ENCODE peak calls at places on chromosome X, in four cellular contexts. P is CD8-positive, alpha-beta T cell; K is RWPE2; Z is neural crest cell. W is an unnamed sample.

GRCh38 chrX:1391707-1392375 is at the start of gene SLC25A6:
- DNase-seq in Z (peak), P (peak), K (peak), W (peak)

GRCh38 chrX:152259150-152259549 is 120.8 kb upstream of the MAGEA10 start:
- DNase-seq in Z (no peak), K (no peak), P (no peak), W (no peak)

GRCh38 chrX:19810809-19811208 is 76.6 kb downstream of the SH3KBP1 start:
- DNase-seq in K (no peak), P (no peak), Z (no peak), W (no peak)

GRCh38 chrX:78625292-78625909 is 33.7 kb downstream of the RTL3 start:
- DNase-seq in K (no peak), Z (no peak), P (no peak), W (no peak)

GRCh38 chrX:71198066-71198465 is 25.0 kb upstream of the GJB1 start:
- DNase-seq in K (no peak), P (no peak), Z (no peak), W (no peak)

GRCh38 chrX:42673411-42673810 is 104.6 kb downstream of the PPP1R2C start:
- DNase-seq in Z (no peak), K (no peak), P (no peak), W (no peak)

GRCh38 chrX:47687249-47687648 is 28.3 kb upstream of the UXT start:
- DNase-seq in Z (no peak), P (no peak), K (no peak), W (no peak)

GRCh38 chrX:42247241-42247640 is 323.9 kb upstream of the CASK start:
- DNase-seq in K (no peak), Z (no peak), P (no peak), W (no peak)

GRCh38 chrX:68945603-68946228 is 116.9 kb downstream of the EFNB1 start:
- DNase-seq in K (no peak), Z (peak), P (peak), W (no peak)
- TF ChIP-seq CTCF in K (peak), Z (peak), P (no peak), W (peak)

DNA sequence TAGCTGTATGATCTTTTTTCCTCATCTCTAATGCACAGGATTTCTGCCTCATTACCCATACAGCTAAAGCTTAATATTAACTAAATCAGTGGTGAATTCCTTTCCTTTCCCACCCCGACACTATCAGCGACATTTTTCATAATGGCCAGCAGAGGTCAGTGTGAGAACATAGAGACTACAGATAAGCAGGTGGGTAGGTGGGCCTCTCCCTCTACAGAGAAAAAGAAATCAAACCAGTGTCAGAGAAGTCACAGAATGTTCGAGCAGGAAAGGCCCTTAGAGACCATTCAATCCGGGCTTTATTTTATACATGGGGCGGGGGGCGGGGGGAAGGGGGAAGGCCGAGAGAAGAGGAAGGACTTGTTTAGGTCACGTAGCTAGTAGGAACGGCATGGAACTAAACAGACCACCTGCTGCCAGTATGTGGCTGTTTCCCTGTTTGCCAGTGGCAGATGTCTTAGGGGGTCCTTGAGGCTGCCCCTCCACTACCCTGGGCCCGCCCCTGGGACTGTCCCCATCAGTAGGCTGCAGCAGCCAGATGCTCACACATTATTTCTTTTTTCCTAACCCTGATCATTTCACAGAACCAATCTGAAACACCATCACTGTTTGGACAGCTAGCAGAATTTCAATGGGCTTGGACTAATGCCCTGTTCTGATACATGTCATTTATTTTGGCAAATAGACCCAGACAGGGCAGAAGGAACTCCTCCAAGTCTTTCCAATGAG is 133.3 kb downstream of the ATG4A start:
- DNase-seq in Z (peak), K (no peak), P (no peak), W (peak)
- TF ChIP-seq CTCF in Z (peak), K (peak), P (peak), W (peak)

GRCh38 chrX:15619053-15619772 is 18.5 kb upstream of the ACE2 start:
- DNase-seq in Z (no peak), P (no peak), K (no peak), W (no peak)
- TF ChIP-seq CTCF in Z (no peak), P (no peak), K (no peak), W (no peak)

GRCh38 chrX:56975611-56976010 is 19.7 kb downstream of the SPIN3 start:
- DNase-seq in Z (no peak), K (no peak), P (no peak), W (no peak)
- TF ChIP-seq CTCF in Z (no peak), K (no peak), P (no peak), W (no peak)

DNA sequence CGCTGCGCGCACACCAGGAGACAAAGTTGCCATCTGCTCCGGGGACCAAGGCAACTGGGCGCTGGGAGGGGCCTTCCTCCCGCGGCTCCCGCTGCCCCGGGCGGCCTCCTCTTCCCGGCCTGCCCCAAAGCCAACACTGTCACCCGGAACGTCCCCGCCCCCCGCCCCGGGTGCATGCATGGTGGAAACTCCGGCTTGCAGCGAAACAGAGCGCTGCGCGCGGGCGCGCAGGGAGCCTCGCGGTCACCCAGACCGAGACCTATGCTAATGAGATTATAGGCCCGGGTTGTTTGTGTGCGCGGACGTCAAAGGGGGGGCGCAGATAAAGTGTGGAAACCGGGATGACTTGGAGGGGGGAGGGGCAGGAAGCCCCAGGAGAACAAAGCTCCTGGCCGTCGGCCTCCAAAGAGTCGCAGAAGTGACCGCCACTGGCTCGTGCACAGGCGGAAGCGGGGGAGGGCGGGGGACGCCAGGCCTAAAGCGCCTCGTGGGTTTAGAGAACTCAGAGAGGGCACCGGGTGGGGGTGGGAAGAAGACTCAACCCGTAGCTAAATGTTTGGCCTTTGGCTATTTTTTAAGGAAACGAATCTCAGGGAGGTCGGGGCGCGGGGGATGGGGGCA is 88.8 kb downstream of the BCOR start:
- DNase-seq in Z (no peak), K (no peak), P (no peak), W (no peak)
- TF ChIP-seq CTCF in Z (no peak), K (no peak), P (no peak), W (no peak)

DNA sequence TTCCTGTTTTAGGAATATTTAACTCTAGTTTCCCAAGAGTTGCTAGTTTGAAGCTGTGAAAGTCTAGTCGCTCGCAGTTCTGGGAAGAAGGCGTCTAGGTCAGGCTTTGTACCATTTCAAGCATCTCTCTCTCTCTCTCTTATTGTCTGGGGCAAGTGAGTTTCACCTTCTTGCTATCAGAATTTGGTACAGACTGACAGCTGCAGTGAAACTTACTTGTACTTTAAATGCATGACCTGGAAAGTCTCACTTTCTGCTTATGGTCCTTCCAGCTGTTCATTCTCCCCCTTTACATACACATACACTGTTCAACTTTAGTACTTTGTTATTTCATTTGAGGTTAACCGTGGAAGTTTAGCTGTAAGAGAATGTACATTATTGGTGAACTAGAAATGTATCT is 4.4 kb downstream of the FRMPD4 start:
- DNase-seq in P (no peak), Z (no peak), K (no peak), W (no peak)
- TF ChIP-seq CTCF in P (no peak), Z (no peak), K (no peak), W (no peak)

DNA sequence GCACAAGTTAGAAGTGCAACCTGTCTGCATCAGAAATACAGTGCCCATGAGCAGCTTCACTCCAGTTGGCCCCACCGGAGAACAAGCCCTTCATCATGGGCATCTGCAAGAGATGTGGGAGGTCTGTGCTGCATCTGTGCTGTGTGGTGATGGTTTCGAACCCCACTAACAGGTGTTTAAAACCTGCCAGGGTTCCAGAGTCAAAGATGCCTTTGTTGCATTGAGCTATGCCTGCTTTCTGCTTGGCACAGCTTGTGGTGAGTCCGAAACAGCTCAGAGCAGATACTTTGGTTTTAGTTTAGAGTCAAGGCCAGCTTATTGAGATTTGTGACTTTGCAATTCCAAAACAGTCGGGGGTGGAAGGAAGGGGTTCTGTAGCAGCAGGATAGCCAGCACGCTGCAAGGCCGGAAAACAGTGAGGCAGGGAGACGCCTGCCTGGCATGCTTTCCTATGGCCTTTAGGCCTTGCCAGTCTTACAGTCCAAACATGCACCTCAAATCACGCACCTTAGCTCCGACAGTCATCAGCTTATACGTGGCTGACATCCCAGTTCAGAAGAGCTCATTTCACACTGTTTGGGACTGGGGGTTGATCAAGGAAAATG is 21.8 kb downstream of the MAGEA9 start:
- DNase-seq in P (no peak), K (no peak), Z (no peak), W (no peak)
- TF ChIP-seq CTCF in P (no peak), K (no peak), Z (no peak), W (no peak)

DNA sequence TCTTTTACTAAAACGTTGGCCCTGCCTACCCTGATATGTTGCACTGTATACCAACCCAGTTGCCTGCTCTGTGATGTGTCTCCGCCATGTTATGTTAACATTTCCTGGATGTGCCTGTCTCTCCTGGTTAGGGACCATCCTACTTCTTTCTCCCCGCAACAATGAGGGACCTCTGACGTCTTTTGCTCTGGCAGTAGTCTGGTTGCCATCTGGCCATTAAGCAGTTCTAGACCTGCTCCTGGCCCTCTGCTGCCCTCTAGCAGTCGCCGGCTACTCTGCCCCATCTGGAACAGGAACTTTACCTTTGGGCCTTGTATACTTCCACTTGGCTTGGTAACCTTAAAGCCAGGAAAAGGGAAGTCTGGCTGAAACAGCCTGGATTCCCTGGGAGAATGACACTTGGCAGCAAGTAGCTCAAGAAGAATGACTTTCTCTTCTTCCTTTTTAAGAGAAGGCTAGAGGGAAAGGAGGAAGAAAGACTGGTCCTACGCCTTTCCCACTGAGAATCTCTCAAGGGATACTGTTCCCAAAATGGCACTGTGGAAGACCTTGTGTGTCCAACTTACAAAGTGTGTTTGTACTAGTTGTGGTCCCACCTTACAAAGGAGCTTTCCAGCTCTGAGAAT is 63.5 kb downstream of the GPC3 start:
- DNase-seq in K (no peak), P (peak), Z (peak), W (no peak)
- TF ChIP-seq CTCF in K (peak), P (no peak), Z (peak), W (peak)